ENCODE peak calls at places on chromosome 1, in six cellular contexts. One of them, this sample, is unnamed.
A peak's percentile ranks its signal among the peaks of the same experiment; 100 is the strongest.

GRCh38 chr1:15346356-15347030 is 63.2 kb upstream of the EFHD2 start:
- DNase-seq in cardiac muscle cell: no peak
- DNase-seq in mesenchymal stem cell: no peak
- DNase-seq in stomach: no peak
- DNase-seq in transverse colon: no peak
- DNase-seq in SJSA1: no peak
- DNase-seq in this sample: no peak

GRCh38 chr1:182332256-182332655 is 59.3 kb downstream of the GLUL start:
- DNase-seq in cardiac muscle cell: no peak
- DNase-seq in mesenchymal stem cell: no peak
- DNase-seq in stomach: no peak
- DNase-seq in transverse colon: no peak
- DNase-seq in SJSA1: no peak
- DNase-seq in this sample: no peak

GRCh38 chr1:160091666-160092223 is 6.7 kb downstream of the IGSF8 start:
- DNase-seq in cardiac muscle cell: no peak
- DNase-seq in mesenchymal stem cell: no peak
- DNase-seq in stomach: no peak
- DNase-seq in transverse colon: no peak
- DNase-seq in SJSA1: no peak
- DNase-seq in this sample: no peak

GRCh38 chr1:193709607-193710006 is 523.2 kb upstream of the B3GALT2 start:
- DNase-seq in cardiac muscle cell: no peak
- DNase-seq in mesenchymal stem cell: no peak
- DNase-seq in stomach: no peak
- DNase-seq in transverse colon: no peak
- DNase-seq in SJSA1: no peak
- DNase-seq in this sample: no peak

GRCh38 chr1:233016798-233017197 is 66.4 kb downstream of the NTPCR start:
- DNase-seq in cardiac muscle cell: no peak
- DNase-seq in mesenchymal stem cell: peak; percentile 57
- DNase-seq in stomach: no peak
- DNase-seq in transverse colon: no peak
- DNase-seq in SJSA1: no peak
- DNase-seq in this sample: no peak

GRCh38 chr1:224619209-224619608 is 3.1 kb downstream of the CNIH3 start:
- DNase-seq in cardiac muscle cell: no peak
- DNase-seq in mesenchymal stem cell: no peak
- DNase-seq in stomach: no peak
- DNase-seq in transverse colon: no peak
- DNase-seq in SJSA1: no peak
- DNase-seq in this sample: no peak

GRCh38 chr1:62706985-62707745 is 19.0 kb upstream of the DOCK7 start:
- DNase-seq in cardiac muscle cell: no peak
- DNase-seq in mesenchymal stem cell: no peak
- DNase-seq in stomach: peak; percentile 34
- DNase-seq in transverse colon: no peak
- DNase-seq in SJSA1: no peak
- DNase-seq in this sample: peak; percentile 60

GRCh38 chr1:202164271-202165037 is 4.1 kb upstream of the PTPN7 start:
- DNase-seq in cardiac muscle cell: no peak
- DNase-seq in mesenchymal stem cell: no peak
- DNase-seq in stomach: no peak
- DNase-seq in transverse colon: peak; percentile 51
- DNase-seq in SJSA1: no peak
- DNase-seq in this sample: peak; percentile 53

GRCh38 chr1:219582865-219583264 is 30.0 kb downstream of the ZC3H11B start:
- DNase-seq in cardiac muscle cell: no peak
- DNase-seq in mesenchymal stem cell: no peak
- DNase-seq in stomach: no peak
- DNase-seq in transverse colon: no peak
- DNase-seq in SJSA1: no peak
- DNase-seq in this sample: no peak

GRCh38 chr1:44485229-44485932 is 80.3 kb downstream of the RNF220 start:
- DNase-seq in cardiac muscle cell: peak; percentile 91
- DNase-seq in mesenchymal stem cell: peak; percentile 87
- DNase-seq in stomach: no peak
- DNase-seq in transverse colon: no peak
- DNase-seq in SJSA1: peak; percentile 69
- DNase-seq in this sample: peak; percentile 7

GRCh38 chr1:114088392-114089299 is 65.0 kb downstream of the SYT6 start:
- DNase-seq in cardiac muscle cell: no peak
- DNase-seq in mesenchymal stem cell: no peak
- DNase-seq in stomach: no peak
- DNase-seq in transverse colon: no peak
- DNase-seq in SJSA1: no peak
- DNase-seq in this sample: no peak

GRCh38 chr1:44355582-44356305 is 687 bp upstream of the ERI3 start:
- DNase-seq in cardiac muscle cell: no peak
- DNase-seq in mesenchymal stem cell: no peak
- DNase-seq in stomach: no peak
- DNase-seq in transverse colon: no peak
- DNase-seq in SJSA1: no peak
- DNase-seq in this sample: no peak

DNA sequence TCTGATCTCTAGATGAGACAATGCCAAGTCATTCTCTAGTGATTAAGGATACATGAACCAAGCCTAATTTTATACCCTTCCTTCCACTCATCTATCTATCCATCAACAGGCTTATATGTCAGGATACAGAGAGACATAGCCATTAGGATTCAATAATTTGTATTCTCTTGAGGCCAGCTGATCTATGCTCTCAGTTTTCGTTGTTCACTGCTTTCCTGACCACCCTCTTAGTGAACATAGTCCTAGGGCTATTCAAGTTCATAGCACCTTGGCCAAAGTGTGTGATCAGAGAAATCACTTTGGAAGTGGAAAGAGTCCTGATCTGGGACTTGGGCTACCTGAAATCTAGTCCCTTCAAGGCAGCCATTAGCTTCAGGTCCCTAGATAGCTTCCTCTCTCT is 4.2 kb upstream of the KPRP start:
- DNase-seq in cardiac muscle cell: no peak
- DNase-seq in mesenchymal stem cell: no peak
- DNase-seq in stomach: no peak
- DNase-seq in transverse colon: no peak
- DNase-seq in SJSA1: no peak
- DNase-seq in this sample: no peak
- H3K9me3 ChIP-seq in cardiac muscle cell: no peaks in the 10 kb centered on the region
- H3K9me3 ChIP-seq in mesenchymal stem cell: no peaks in the 10 kb centered on the region
- H3K9me3 ChIP-seq in stomach: no peaks in the 10 kb centered on the region
- H3K9me3 ChIP-seq in transverse colon: no peaks in the 10 kb centered on the region
- H3K9me3 ChIP-seq in SJSA1: no peaks in the 10 kb centered on the region
- H3K9me3 ChIP-seq in this sample: no peaks in the 10 kb centered on the region

GRCh38 chr1:13779930-13780329 is 79.9 kb downstream of the PRDM2 start:
- DNase-seq in cardiac muscle cell: no peak
- DNase-seq in mesenchymal stem cell: no peak
- DNase-seq in stomach: no peak
- DNase-seq in transverse colon: no peak
- DNase-seq in SJSA1: no peak
- DNase-seq in this sample: no peak
- H3K9me3 ChIP-seq in cardiac muscle cell: no peaks in the 10 kb centered on the region
- H3K9me3 ChIP-seq in mesenchymal stem cell: no peaks in the 10 kb centered on the region
- H3K9me3 ChIP-seq in stomach: no peaks in the 10 kb centered on the region
- H3K9me3 ChIP-seq in transverse colon: no peaks in the 10 kb centered on the region
- H3K9me3 ChIP-seq in SJSA1: no peaks in the 10 kb centered on the region
- H3K9me3 ChIP-seq in this sample: no peaks in the 10 kb centered on the region

DNA sequence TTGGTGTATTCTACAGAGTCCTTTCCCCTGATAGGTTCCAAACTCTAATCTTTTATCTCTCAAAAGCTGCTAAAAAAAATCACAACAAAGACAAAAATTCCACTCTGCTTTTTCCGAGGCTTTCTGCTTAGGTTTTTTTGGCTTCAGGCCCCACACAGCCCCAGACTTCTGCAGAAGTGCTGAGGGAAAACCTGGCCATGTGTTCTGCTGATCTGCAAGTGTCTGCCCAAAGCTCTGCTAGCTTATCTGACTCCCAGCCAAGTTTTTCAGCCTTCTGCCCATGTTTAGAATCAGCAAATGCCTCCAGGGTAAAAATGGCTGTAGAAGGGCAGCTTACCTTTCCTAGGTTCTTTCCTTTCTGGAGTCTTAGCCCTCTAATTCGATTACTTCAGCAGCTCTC is 28.4 kb downstream of the DISP3 start:
- DNase-seq in cardiac muscle cell: no peak
- DNase-seq in mesenchymal stem cell: no peak
- DNase-seq in stomach: no peak
- DNase-seq in transverse colon: no peak
- DNase-seq in SJSA1: no peak
- DNase-seq in this sample: no peak
- H3K9me3 ChIP-seq in cardiac muscle cell: no peaks in the 10 kb centered on the region
- H3K9me3 ChIP-seq in mesenchymal stem cell: peaks cover 56% of the 10 kb centered on the region
- H3K9me3 ChIP-seq in stomach: peaks cover 2% of the 10 kb centered on the region
- H3K9me3 ChIP-seq in transverse colon: peaks cover 25% of the 10 kb centered on the region
- H3K9me3 ChIP-seq in SJSA1: peaks cover 20% of the 10 kb centered on the region
- H3K9me3 ChIP-seq in this sample: no peaks in the 10 kb centered on the region

DNA sequence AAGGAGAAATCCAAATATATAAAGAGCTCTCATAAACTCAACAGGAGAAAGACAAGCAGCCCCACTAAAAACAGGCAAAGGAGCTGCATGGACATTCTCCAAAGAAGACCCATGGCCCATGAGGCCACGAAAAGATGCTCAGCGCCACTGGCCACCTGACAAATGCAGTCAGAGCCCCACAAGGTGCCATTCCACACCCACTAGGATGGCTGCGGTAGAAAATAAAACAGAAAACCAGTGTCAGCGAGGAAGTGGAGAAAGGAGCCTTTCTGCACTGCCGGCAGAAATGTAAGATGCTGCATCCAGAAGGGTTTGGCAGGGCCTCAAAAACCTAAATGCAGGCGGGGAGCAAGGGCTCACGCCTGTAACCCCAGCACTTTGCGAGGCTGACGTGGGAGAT is 4.4 kb downstream of the WNT9A start:
- DNase-seq in cardiac muscle cell: no peak
- DNase-seq in mesenchymal stem cell: no peak
- DNase-seq in stomach: no peak
- DNase-seq in transverse colon: no peak
- DNase-seq in SJSA1: no peak
- DNase-seq in this sample: no peak
- H3K9me3 ChIP-seq in cardiac muscle cell: no peaks in the 10 kb centered on the region
- H3K9me3 ChIP-seq in mesenchymal stem cell: no peaks in the 10 kb centered on the region
- H3K9me3 ChIP-seq in stomach: no peaks in the 10 kb centered on the region
- H3K9me3 ChIP-seq in transverse colon: no peaks in the 10 kb centered on the region
- H3K9me3 ChIP-seq in SJSA1: no peaks in the 10 kb centered on the region
- H3K9me3 ChIP-seq in this sample: no peaks in the 10 kb centered on the region

GRCh38 chr1:165483412-165483811 is 38.5 kb upstream of the RXRG start:
- DNase-seq in cardiac muscle cell: no peak
- DNase-seq in mesenchymal stem cell: no peak
- DNase-seq in stomach: no peak
- DNase-seq in transverse colon: no peak
- DNase-seq in SJSA1: no peak
- DNase-seq in this sample: no peak

GRCh38 chr1:165481820-165482532 is 37.0 kb upstream of the RXRG start:
- DNase-seq in cardiac muscle cell: peak; percentile 89
- DNase-seq in mesenchymal stem cell: peak; percentile 89
- DNase-seq in stomach: peak; percentile 26
- DNase-seq in transverse colon: peak; percentile 12
- DNase-seq in SJSA1: peak; percentile 80
- DNase-seq in this sample: peak; percentile 12

GRCh38 chr1:165484532-165484931 is 39.6 kb upstream of the RXRG start:
- DNase-seq in cardiac muscle cell: no peak
- DNase-seq in mesenchymal stem cell: no peak
- DNase-seq in stomach: no peak
- DNase-seq in transverse colon: no peak
- DNase-seq in SJSA1: no peak
- DNase-seq in this sample: no peak

GRCh38 chr1:165490175-165490574 is 45.2 kb upstream of the RXRG start:
- DNase-seq in cardiac muscle cell: no peak
- DNase-seq in mesenchymal stem cell: no peak
- DNase-seq in stomach: no peak
- DNase-seq in transverse colon: no peak
- DNase-seq in SJSA1: no peak
- DNase-seq in this sample: no peak

GRCh38 chr1:165485716-165486115 is 40.8 kb upstream of the RXRG start:
- DNase-seq in cardiac muscle cell: no peak
- DNase-seq in mesenchymal stem cell: no peak
- DNase-seq in stomach: no peak
- DNase-seq in transverse colon: no peak
- DNase-seq in SJSA1: no peak
- DNase-seq in this sample: no peak
- H3K9me3 ChIP-seq in cardiac muscle cell: no peaks in the 10 kb centered on the region
- H3K9me3 ChIP-seq in mesenchymal stem cell: no peaks in the 10 kb centered on the region
- H3K9me3 ChIP-seq in stomach: no peaks in the 10 kb centered on the region
- H3K9me3 ChIP-seq in transverse colon: no peaks in the 10 kb centered on the region
- H3K9me3 ChIP-seq in SJSA1: no peaks in the 10 kb centered on the region
- H3K9me3 ChIP-seq in this sample: no peaks in the 10 kb centered on the region